ENCODE peak calls at places on chromosome 7, in four cellular contexts. J, N, B and A are unnamed samples.

GRCh38 chr7:150976529-150977381 is 1.4 kb downstream of the KCNH2 start:
- DNase-seq in J (no peak), N (peak), B (no peak), A (no peak)

GRCh38 chr7:100865971-100866720 is 1.0 kb upstream of the TRIP6 start:
- DNase-seq in N (no peak), B (no peak), J (no peak), A (no peak)

GRCh38 chr7:117830422-117830954 is 42.8 kb downstream of the CTTNBP2 start:
- DNase-seq in J (no peak), N (no peak), B (no peak), A (no peak)

GRCh38 chr7:1988533-1988930 is 244.2 kb downstream of the MAD1L1 start:
- DNase-seq in N (no peak), B (no peak), J (no peak), A (no peak)

GRCh38 chr7:46352335-46352954 is 431.4 kb upstream of the IGFBP3 start:
- DNase-seq in N (peak), B (peak), J (peak), A (peak)

GRCh38 chr7:23062452-23062851 is 43.1 kb upstream of the KLHL7 start:
- DNase-seq in N (no peak), B (no peak), J (peak), A (peak)

GRCh38 chr7:149220534-149220933 is 18.9 kb upstream of the ZNF212 start:
- DNase-seq in B (no peak), N (no peak), J (peak), A (peak)

GRCh38 chr7:70318511-70318910 is 720.2 kb downstream of the AUTS2 start:
- DNase-seq in J (no peak), N (no peak), B (no peak), A (no peak)

GRCh38 chr7:65731562-65732035 is 141.3 kb upstream of the VKORC1L1 start:
- DNase-seq in J (no peak), N (peak), B (peak), A (peak)

GRCh38 chr7:30321992-30322637 is 37.7 kb downstream of the ZNRF2 start:
- DNase-seq in B (no peak), N (no peak), J (no peak), A (no peak)

GRCh38 chr7:128849156-128849515 is 13.5 kb upstream of the ATP6V1F start:
- DNase-seq in J (no peak), B (no peak), N (no peak), A (no peak)

GRCh38 chr7:157805716-157806115 is 468.9 kb downstream of the DNAJB6 start:
- DNase-seq in N (no peak), J (no peak), B (no peak), A (no peak)

GRCh38 chr7:20064974-20065862 is 152.0 kb downstream of the MACC1 start:
- DNase-seq in N (no peak), J (peak), B (no peak), A (no peak)

GRCh38 chr7:2274666-2275065 is 32.6 kb downstream of the NUDT1 start:
- DNase-seq in J (no peak), N (no peak), B (no peak), A (no peak)

GRCh38 chr7:17062433-17063383 is 180.9 kb upstream of the AGR3 start:
- DNase-seq in B (no peak), N (no peak), J (peak), A (no peak)

GRCh38 chr7:119545118-119545517 is 727.9 kb upstream of the KCND2 start:
- DNase-seq in J (peak), N (no peak), B (no peak), A (no peak)

GRCh38 chr7:17934612-17935247 is 5.6 kb downstream of the SNX13 start:
- DNase-seq in B (no peak), N (no peak), J (no peak), A (no peak)

GRCh38 chr7:41164440-41164839 is 538.5 kb downstream of the INHBA start:
- DNase-seq in J (peak), B (no peak), N (no peak), A (no peak)

GRCh38 chr7:40372031-40372430 is 237.2 kb downstream of the SUGCT start:
- DNase-seq in N (no peak), B (no peak), J (no peak), A (peak)

GRCh38 chr7:140225562-140226249 is 48.9 kb upstream of the KDM7A start:
- DNase-seq in J (no peak), B (no peak), N (no peak), A (no peak)

GRCh38 chr7:125084196-125084595 is 154.6 kb upstream of the POT1 start:
- DNase-seq in B (no peak), J (no peak), N (no peak), A (no peak)

GRCh38 chr7:35036361-35037171 is 719 bp downstream of the DPY19L1 start:
- DNase-seq in J (peak), B (peak), N (peak), A (peak)

GRCh38 chr7:101340379-101340778 is 18.8 kb upstream of the IFT22 start:
- DNase-seq in J (no peak), B (no peak), N (no peak), A (no peak)

GRCh38 chr7:52920977-52921376 is 114.5 kb upstream of the POM121L12 start:
- DNase-seq in J (no peak), N (no peak), B (no peak), A (peak)

GRCh38 chr7:13524076-13524475 is 465.4 kb downstream of the ETV1 start:
- DNase-seq in J (no peak), N (no peak), B (no peak), A (no peak)

GRCh38 chr7:113298501-113298900 is 180.1 kb upstream of the SMIM30 start:
- DNase-seq in J (no peak), N (no peak), B (no peak), A (no peak)

GRCh38 chr7:69893915-69894314 is 295.6 kb downstream of the AUTS2 start:
- DNase-seq in N (no peak), J (no peak), B (no peak), A (peak)

GRCh38 chr7:127948936-127949335 is 82.3 kb downstream of the LRRC4 start:
- DNase-seq in J (peak), N (no peak), B (no peak), A (no peak)

GRCh38 chr7:140403878-140404564 is at the start of gene RAB19:
- DNase-seq in N (peak), B (no peak), J (no peak), A (peak)

GRCh38 chr7:101953248-101953819 is 135.9 kb downstream of the CUX1 start:
- DNase-seq in B (no peak), N (no peak), J (peak), A (peak)

GRCh38 chr7:25894002-25894901 is 257.7 kb upstream of the NFE2L3 start:
- DNase-seq in N (peak), B (no peak), J (no peak), A (no peak)

GRCh38 chr7:46170792-46171191 is 249.7 kb upstream of the IGFBP3 start:
- DNase-seq in B (no peak), J (peak), N (no peak), A (no peak)

GRCh38 chr7:67019562-67020390 is 23.1 kb downstream of the TYW1 start:
- DNase-seq in J (peak), B (no peak), N (no peak), A (peak)

GRCh38 chr7:16926283-16926682 is 44.5 kb upstream of the AGR3 start:
- DNase-seq in B (no peak), J (peak), N (no peak), A (peak)

GRCh38 chr7:32536585-32536984 is 41.3 kb downstream of the AVL9 start:
- DNase-seq in J (peak), B (no peak), N (no peak), A (no peak)

GRCh38 chr7:143519411-143520131 is 41.9 kb downstream of the TAS2R41 start:
- DNase-seq in N (no peak), B (no peak), J (peak), A (no peak)

GRCh38 chr7:78018541-78019456 is 220.2 kb downstream of the PHTF2 start:
- DNase-seq in B (no peak), J (peak), N (no peak), A (peak)
- H4K8ac ChIP-seq in B (no peak), J (peak), N (no peak), A (peak)

DNA sequence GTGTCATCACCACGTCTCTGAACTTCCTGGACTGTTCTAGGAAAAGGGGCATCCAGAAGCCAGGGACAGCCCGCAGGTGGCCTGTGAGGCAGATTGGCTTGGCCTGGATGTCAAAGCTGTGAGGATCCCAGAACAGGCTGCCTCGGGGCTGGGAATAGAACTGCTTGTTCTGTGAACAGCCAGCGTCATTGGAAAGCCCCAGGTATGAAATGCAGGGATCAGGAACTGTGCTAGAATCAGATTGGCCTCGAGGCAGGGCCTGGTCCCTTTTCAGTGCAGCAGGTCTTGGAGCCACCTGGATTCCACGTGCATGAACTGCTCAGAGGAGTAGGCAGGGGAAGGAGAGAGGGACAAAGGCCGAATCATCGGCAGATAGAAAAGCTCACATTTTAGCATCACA is 44.6 kb downstream of the FAM20C start:
- DNase-seq in J (no peak), N (no peak), B (no peak), A (peak)
- H3K27ac ChIP-seq in J (peak), N (no peak), B (no peak), A (no peak)

GRCh38 chr7:50393076-50393475 is 57.1 kb downstream of the FIGNL1 start:
- DNase-seq in N (no peak), J (no peak), B (no peak), A (no peak)
- H4K8ac ChIP-seq in N (no peak), J (no peak), B (no peak), A (no peak)

GRCh38 chr7:50952544-50952943 is 169.8 kb upstream of the GRB10 start:
- DNase-seq in J (no peak), B (no peak), N (no peak), A (no peak)

GRCh38 chr7:50954245-50954644 is 171.5 kb upstream of the GRB10 start:
- DNase-seq in J (no peak), N (no peak), B (no peak), A (no peak)

GRCh38 chr7:50953303-50953702 is 170.6 kb upstream of the GRB10 start:
- DNase-seq in B (no peak), J (no peak), N (no peak), A (peak)

GRCh38 chr7:50954716-50955115 is 172.0 kb upstream of the GRB10 start:
- DNase-seq in B (no peak), J (no peak), N (no peak), A (no peak)

DNA sequence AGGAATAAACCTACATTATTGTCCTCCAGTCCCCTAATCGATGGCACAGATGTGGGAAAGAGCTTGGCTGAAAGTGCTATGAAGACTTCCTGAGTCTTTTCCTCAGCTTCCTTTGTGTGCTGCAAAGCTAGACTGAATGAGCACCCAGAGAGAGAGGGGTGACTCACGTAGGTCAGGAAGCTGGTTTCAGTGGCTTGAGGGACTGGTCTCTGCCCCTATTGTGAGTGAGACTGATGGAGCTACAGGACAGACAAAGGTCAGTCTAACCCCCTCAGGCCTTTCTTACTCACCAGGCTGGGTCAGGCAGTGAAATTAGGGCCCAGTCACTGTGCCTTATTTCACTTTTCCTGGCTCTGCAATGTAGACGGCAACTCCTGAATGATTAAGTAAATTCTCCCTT is 171.1 kb upstream of the GRB10 start:
- DNase-seq in B (no peak), N (no peak), J (peak), A (peak)
- H3K27ac ChIP-seq in B (peak), N (no peak), J (no peak), A (peak)